ENCODE peak calls at places on chromosomes 1 and 21, in five cellular contexts. I is H1, Y is mesenchymal stem cell, C is H9, H is trophoblast cell. Q is an unnamed sample.

GRCh38 chr1:41907446-41907845 is 11.3 kb downstream of the HIVEP3 start:
- DNase-seq in C (no peak), H (no peak), I (no peak), Y (no peak), Q (no peak)

GRCh38 chr1:75836528-75836927 is 39.8 kb downstream of the MSH4 start:
- DNase-seq in C (no peak), I (no peak), Y (no peak), H (no peak), Q (no peak)

GRCh38 chr1:206745301-206745700 is 25.3 kb upstream of the IL19 start:
- DNase-seq in C (no peak), Y (no peak), H (no peak), I (no peak), Q (no peak)

GRCh38 chr1:156460525-156460924 is 40.0 kb downstream of the MEF2D start:
- DNase-seq in Y (no peak), I (no peak), H (no peak), C (no peak), Q (no peak)

GRCh38 chr1:168637350-168637991 is 61.1 kb downstream of the XCL1 start:
- DNase-seq in H (peak), I (no peak), C (no peak), Y (peak), Q (peak)

GRCh38 chr1:117611894-117612481 is 6.1 kb downstream of the TENT5C start:
- DNase-seq in Y (peak), C (no peak), I (no peak), H (peak), Q (no peak)

GRCh38 chr1:184590163-184590750 is 164.4 kb downstream of the EDEM3 start:
- DNase-seq in C (no peak), I (no peak), Y (no peak), H (peak), Q (no peak)

GRCh38 chr1:209416660-209417059 is 166.9 kb upstream of the CAMK1G start:
- DNase-seq in C (no peak), H (no peak), Y (no peak), I (no peak), Q (no peak)

GRCh38 chr1:234729566-234729965 is 119.6 kb upstream of the IRF2BP2 start:
- DNase-seq in C (no peak), H (no peak), Y (no peak), I (no peak), Q (no peak)

GRCh38 chr1:215001419-215002021 is 81.0 kb upstream of the KCNK2 start:
- DNase-seq in Y (no peak), C (no peak), I (no peak), H (no peak), Q (no peak)

GRCh38 chr1:39540504-39541031 is 36.0 kb downstream of the PABPC4 start:
- DNase-seq in C (no peak), I (no peak), Y (peak), H (peak), Q (no peak)

GRCh38 chr1:112937070-112937469 is 18.9 kb downstream of the SLC16A1 start:
- DNase-seq in Y (no peak), H (no peak), C (no peak), I (no peak), Q (no peak)

GRCh38 chr1:53139911-53140310 is 2.5 kb downstream of the SLC1A7 start:
- DNase-seq in Y (peak), I (no peak), C (no peak), H (peak), Q (no peak)

GRCh38 chr1:117436528-117436927 is 69.3 kb downstream of the MAN1A2 start:
- DNase-seq in Y (peak), C (no peak), H (no peak), I (no peak), Q (no peak)

GRCh38 chr1:23902611-23903278 is 10.4 kb downstream of the CNR2 start:
- DNase-seq in Y (no peak), I (peak), H (peak), C (no peak), Q (no peak)

GRCh38 chr1:17045140-17045539 is 8.7 kb downstream of the SDHB start:
- DNase-seq in C (no peak), I (no peak), H (peak), Y (no peak), Q (no peak)

GRCh38 chr1:47181095-47181954 is 8.5 kb downstream of the PDZK1IP1 start:
- DNase-seq in H (no peak), Y (no peak), I (no peak), C (peak), Q (no peak)

GRCh38 chr1:214422137-214422671 is 129.2 kb downstream of the PTPN14 start:
- DNase-seq in Y (peak), H (peak), C (no peak), I (no peak), Q (no peak)

GRCh38 chr1:71589005-71589404 is 508.2 kb upstream of the ZRANB2 start:
- DNase-seq in H (no peak), I (no peak), Y (no peak), C (no peak), Q (no peak)
- H3K9ac ChIP-seq in H (no peak), I (no peak), Y (peak), C (no peak), Q (no peak)

GRCh38 chr1:19735419-19736127 is 64.1 kb downstream of the TMCO4 start:
- DNase-seq in Y (peak), C (no peak), H (no peak), I (no peak), Q (no peak)
- H2AK5ac ChIP-seq in Y (peak), C (no peak), H (no peak), I (no peak), Q (no peak)

DNA sequence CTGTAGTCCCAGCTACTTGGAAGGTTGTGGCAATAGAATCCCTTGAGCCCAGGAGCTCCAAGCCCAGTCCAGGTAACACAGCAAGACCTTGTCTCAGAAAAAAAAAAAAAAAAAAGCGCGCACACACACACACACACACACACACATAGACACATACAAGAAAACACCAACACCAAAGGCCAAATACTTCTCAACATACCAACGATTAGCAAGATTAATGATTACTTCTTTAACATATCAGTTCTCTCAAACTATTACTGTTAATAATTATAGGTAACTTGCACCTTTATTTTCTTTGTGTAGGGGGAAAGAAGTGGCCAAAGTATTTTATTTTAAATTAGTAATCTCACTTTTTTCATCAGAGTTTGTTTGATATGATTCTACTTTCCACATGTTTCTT is 289.5 kb upstream of the ADGRL2 start:
- DNase-seq in Y (no peak), I (no peak), C (no peak), H (no peak), Q (no peak)
- H2BK12ac ChIP-seq in Y (no peak), I (no peak), C (no peak), H (no peak), Q (no peak)

DNA sequence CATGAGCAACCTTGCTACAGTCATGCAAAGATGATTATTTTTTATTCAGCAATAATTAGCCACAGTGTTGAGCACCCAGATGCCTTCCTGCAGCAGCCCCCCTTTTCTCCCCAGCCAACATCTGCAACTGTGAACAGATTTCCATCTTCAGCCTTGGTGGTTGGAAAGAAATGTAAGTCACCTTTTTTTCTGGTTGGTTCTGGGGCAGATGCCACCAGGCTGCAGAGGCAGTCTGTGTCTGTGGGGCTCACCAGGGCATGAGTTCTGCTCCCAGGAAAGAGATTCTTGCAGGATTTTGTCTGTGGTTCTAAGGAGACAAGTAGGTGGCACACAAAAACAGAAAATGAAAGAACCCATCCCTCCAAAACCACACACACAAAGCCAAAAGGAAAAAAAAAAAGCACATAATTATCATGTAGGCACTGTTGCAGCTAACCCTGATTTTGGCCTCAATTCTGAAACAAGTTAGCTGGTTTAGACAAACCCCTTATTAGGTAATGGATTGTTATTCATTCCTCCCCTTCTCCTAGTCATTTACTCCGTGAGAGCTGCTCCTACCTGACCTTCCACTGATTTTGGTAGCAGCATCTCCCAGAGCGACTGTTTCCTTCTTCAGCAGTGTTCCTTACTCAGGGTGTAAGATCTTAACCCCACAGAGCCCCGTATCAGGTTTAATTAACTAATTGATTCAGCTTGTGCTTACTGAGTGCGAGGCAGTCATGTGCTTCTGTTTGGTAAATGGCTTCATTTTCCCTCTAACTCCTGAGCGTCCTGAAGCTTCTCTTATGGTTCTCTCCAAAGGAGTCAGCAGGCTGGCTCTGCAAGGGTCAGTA is 36.5 kb downstream of the GALNT2 start:
- DNase-seq in H (no peak), I (no peak), Y (peak), C (no peak), Q (no peak)
- H3K9ac ChIP-seq in H (no peak), I (no peak), Y (peak), C (no peak), Q (no peak)

GRCh38 chr21:37792046-37792445 is 124.2 kb downstream of the KCNJ6 start:
- DNase-seq in C (no peak), H (no peak), I (no peak), Y (peak), Q (no peak)

GRCh38 chr21:37787456-37787855 is 128.8 kb downstream of the KCNJ6 start:
- DNase-seq in C (no peak), I (no peak), H (peak), Y (peak), Q (no peak)

GRCh38 chr21:37790905-37791304 is 125.4 kb downstream of the KCNJ6 start:
- DNase-seq in C (no peak), H (no peak), I (no peak), Y (no peak), Q (no peak)

GRCh38 chr21:37784591-37785318 is 131.5 kb downstream of the KCNJ6 start:
- DNase-seq in I (no peak), C (no peak), H (no peak), Y (no peak), Q (no peak)

GRCh38 chr21:37788503-37788902 is 127.8 kb downstream of the KCNJ6 start:
- DNase-seq in C (no peak), Y (no peak), I (no peak), H (no peak), Q (no peak)
- H2AK5ac ChIP-seq in C (no peak), Y (peak), I (no peak), H (no peak), Q (no peak)

GRCh38 chr1:109980324-109981127 is 4.0 kb upstream of the AHCYL1 start:
- DNase-seq in C (peak), H (peak), I (no peak), Y (no peak), Q (no peak)
- H2BK12ac ChIP-seq in C (no peak), H (peak), I (peak), Y (peak), Q (peak)

GRCh38 chr1:28176492-28177470 is at the start of gene PTAFR:
- DNase-seq in Y (no peak), I (no peak), C (no peak), H (no peak), Q (no peak)
- H3K9ac ChIP-seq in Y (no peak), I (no peak), C (no peak), H (no peak), Q (no peak)

GRCh38 chr1:203615182-203615581 is 11.4 kb upstream of the ATP2B4 start:
- DNase-seq in H (no peak), I (no peak), Y (no peak), C (no peak), Q (no peak)
- H2AK5ac ChIP-seq in H (no peak), I (no peak), Y (no peak), C (no peak), Q (no peak)

GRCh38 chr1:8409107-8409506 is 91.2 kb downstream of the SLC45A1 start:
- DNase-seq in I (no peak), H (peak), C (no peak), Y (peak), Q (no peak)
- H2BK12ac ChIP-seq in I (no peak), H (no peak), C (no peak), Y (no peak), Q (no peak)

Q was measured in neuronal stem cell.